ENCODE peak calls at places on chromosomes 4 and X, in four cellular contexts. O is gastrocnemius medialis, P is pancreas, W is left lung. K is an unnamed sample.

GRCh38 chrX:24870143-24870542 is 145.6 kb downstream of the ARX start:
- ATAC-seq in W (peak), P (no peak), O (no peak), K (no peak)

GRCh38 chr4:29762151-29762550 is 958.0 kb upstream of the PCDH7 start:
- ATAC-seq in W (no peak), O (no peak), P (no peak), K (no peak)

GRCh38 chr4:73726000-73726399 is 14.4 kb upstream of the CXCL8 start:
- ATAC-seq in W (peak), P (peak), O (peak), K (peak)

GRCh38 chr4:111268769-111269414 is 646.0 kb upstream of the PITX2 start:
- ATAC-seq in O (peak), P (no peak), W (no peak), K (no peak)

GRCh38 chr4:123304151-123305021 is 92.2 kb upstream of the SPRY1 start:
- ATAC-seq in W (no peak), P (no peak), O (no peak), K (no peak)

GRCh38 chr4:120902925-120903324 is 19.6 kb downstream of the PRDM5 start:
- ATAC-seq in P (no peak), W (no peak), O (no peak), K (no peak)

GRCh38 chr4:125741825-125742452 is 427.2 kb downstream of the FAT4 start:
- ATAC-seq in P (peak), W (peak), O (no peak), K (no peak)

GRCh38 chrX:22686138-22686541 is 313.6 kb upstream of the DDX53 start:
- ATAC-seq in P (peak), O (peak), W (no peak), K (no peak)

GRCh38 chr4:57053508-57053907 is 56.7 kb downstream of the IGFBP7 start:
- ATAC-seq in P (peak), W (peak), O (no peak), K (peak)